ENCODE peak calls at places on chromosomes 4 and X, in four cellular contexts. R is H9, J is neural progenitor cell, X is psoas muscle. I is an unnamed sample.

GRCh38 chr4:63841266-63841665 is 568.0 kb downstream of the TECRL start:
- DNase-seq in R (no peak), J (no peak), X (no peak), I (no peak)

GRCh38 chr4:160026720-160027119 is 923.8 kb downstream of the RAPGEF2 start:
- DNase-seq in R (peak; percentile 68), J (no peak), X (no peak), I (peak; percentile 91)

GRCh38 chr4:183905081-183905592 is at the start of gene STOX2:
- DNase-seq in R (peak; percentile 84), J (peak; percentile 92), X (peak; percentile 88), I (peak; percentile 4)

GRCh38 chr4:1408418-1408817 is 2.2 kb upstream of the NKX1-1 start:
- DNase-seq in R (peak; percentile 52), J (no peak), X (peak; percentile 41), I (no peak)

GRCh38 chrX:56248492-56248891 is 16.3 kb downstream of the KLF8 start:
- DNase-seq in R (peak; percentile 34), J (peak; percentile 60), X (peak; percentile 58), I (peak; percentile 71)

GRCh38 chr4:54661686-54662085 is 3.9 kb downstream of the KIT start:
- DNase-seq in R (no peak), J (no peak), X (no peak), I (peak; percentile 87)

GRCh38 chr4:48329976-48330375 is 11.4 kb upstream of the SLAIN2 start:
- DNase-seq in R (no peak), J (no peak), X (no peak), I (peak; percentile 53)

GRCh38 chr4:152727784-152728183 is 48.0 kb upstream of the TMEM154 start:
- DNase-seq in R (no peak), J (no peak), X (no peak), I (no peak)

GRCh38 chr4:23023666-23024065 is 330.9 kb downstream of the GBA3 start:
- DNase-seq in R (no peak), J (no peak), X (no peak), I (peak; percentile 54)

GRCh38 chr4:905485-906214 is 26.5 kb downstream of the GAK start:
- DNase-seq in R (no peak), J (no peak), X (no peak), I (no peak)

GRCh38 chr4:108172231-108172779 is 3.6 kb upstream of the LEF1 start:
- DNase-seq in R (peak; percentile 44), J (peak; percentile 72), X (peak; percentile 48), I (no peak)

GRCh38 chr4:71595576-71596108 is 188.2 kb downstream of the GC start:
- DNase-seq in R (no peak), J (no peak), X (no peak), I (peak; percentile 27)

GRCh38 chrX:104270916-104271512 is 16.3 kb upstream of the ESX1 start:
- DNase-seq in R (peak; percentile 53), J (peak; percentile 65), X (no peak), I (peak; percentile 68)

GRCh38 chr4:100017627-100018310 is 67.7 kb upstream of the H2AZ1 start:
- DNase-seq in R (no peak), J (no peak), X (no peak), I (peak; percentile 51)

GRCh38 chr4:95068818-95069478 is 311.2 kb downstream of the BMPR1B start:
- DNase-seq in R (no peak), J (no peak), X (no peak), I (no peak)

I was measured in MCF 10A.